ENCODE peak calls at places on chromosome 5, in ten cellular contexts. E is activated gamma-delta T cell treated with Interleukin-2 at 50 U/mL for 16 hours; V is aorta; M is amniotic epithelial cell; R is lung; U is left ventricle myocardium inferior; W is hippocampal formation; A is IMR-90; S is COR-L47; C is Jurkat, Clone E6-1. Q is an unnamed sample.

GRCh38 chr5:59528226-59528862 is 365.2 kb downstream of the PDE4D start:
- DNase-seq in U (no peak), A (no peak), V (no peak), M (peak; percentile 15), R (no peak), C (no peak), S (no peak), W (no peak), E (no peak), Q (no peak)

GRCh38 chr5:26847041-26847736 is 191.2 kb downstream of the CDH9 start:
- DNase-seq in C (no peak), W (no peak), M (no peak), S (no peak), V (no peak), U (no peak), A (no peak), R (no peak), E (no peak), Q (no peak)

GRCh38 chr5:105952875-105953274 is 1717.9 kb downstream of the EFNA5 start:
- DNase-seq in E (no peak), M (peak; percentile 19), W (no peak), S (peak; percentile 94), R (no peak), C (no peak), V (no peak), A (peak; percentile 47), U (no peak), Q (no peak)

GRCh38 chr5:133372306-133373008 is 239.9 kb downstream of the FSTL4 start:
- DNase-seq in S (no peak), V (no peak), R (no peak), W (no peak), U (no peak), C (no peak), A (no peak), M (no peak), E (no peak), Q (no peak)

GRCh38 chr5:31864015-31864414 is 225.1 kb downstream of the PDZD2 start:
- DNase-seq in U (no peak), S (no peak), R (no peak), M (no peak), A (no peak), V (no peak), E (no peak), W (no peak), C (no peak), Q (no peak)

GRCh38 chr5:144451187-144451973 is 280.7 kb downstream of the KCTD16 start:
- DNase-seq in S (no peak), U (no peak), E (no peak), A (no peak), M (peak; percentile 34), W (no peak), V (no peak), R (no peak), C (no peak), Q (no peak)

GRCh38 chr5:81359108-81359507 is 34.8 kb downstream of the ACOT12 start:
- DNase-seq in C (no peak), W (no peak), E (no peak), S (no peak), U (no peak), R (no peak), V (no peak), M (no peak), A (no peak), Q (no peak)

GRCh38 chr5:176497852-176498251 is 39.4 kb downstream of the RNF44 start:
- DNase-seq in U (no peak), A (peak; percentile 19), S (no peak), M (peak; percentile 16), R (no peak), V (no peak), E (no peak), C (no peak), W (no peak), Q (no peak)

GRCh38 chr5:53983568-53984465 is 326.6 kb downstream of the ARL15 start:
- DNase-seq in E (no peak), M (peak; percentile 57), V (no peak), S (no peak), A (peak; percentile 26), U (no peak), W (no peak), C (no peak), R (no peak), Q (no peak)

GRCh38 chr5:66959668-66960067 is 236.9 kb downstream of the CD180 start:
- DNase-seq in C (no peak), U (no peak), S (no peak), A (peak; percentile 54), M (peak; percentile 38), E (no peak), V (no peak), R (no peak), W (no peak), Q (no peak)